ENCODE peak calls at places on chromosomes 5 and 9, in six cellular contexts. P, L, W, G, C and X are unnamed samples.

GRCh38 chr5:170427672-170428236 is 38.6 kb upstream of the KCNMB1 start:
- DNase-seq in C (no peak), W (no peak), L (no peak), P (peak; percentile 38), G (no peak), X (no peak)

GRCh38 chr5:13658761-13659160 is 285.7 kb downstream of the DNAH5 start:
- DNase-seq in P (peak; percentile 21), W (no peak), G (no peak), C (no peak), L (no peak), X (no peak)

GRCh38 chr9:104091708-104092107 is 2.4 kb upstream of the SMC2 start:
- DNase-seq in G (no peak), L (no peak), P (peak; percentile 8), C (peak; percentile 78), W (no peak), X (peak; percentile 47)

GRCh38 chr9:133560311-133560710 is 25.8 kb downstream of the ADAMTSL2 start:
- DNase-seq in C (no peak), P (no peak), L (no peak), W (no peak), G (no peak), X (no peak)

GRCh38 chr9:77424993-77425392 is 223.1 kb downstream of the GNA14 start:
- DNase-seq in L (no peak), W (no peak), G (no peak), P (no peak), C (peak; percentile 68), X (no peak)

GRCh38 chr5:55994502-55994997 is at the start of gene IL6ST:
- DNase-seq in C (peak; percentile 93), P (peak; percentile 96), G (no peak), L (peak; percentile 34), W (peak; percentile 77), X (peak; percentile 68)

GRCh38 chr5:150642567-150642927 is 2.1 kb downstream of the SYNPO start:
- DNase-seq in L (no peak), W (no peak), C (peak; percentile 88), P (peak; percentile 88), G (no peak), X (peak; percentile 85)

GRCh38 chr9:87827341-87827740 is 55.3 kb upstream of the SPATA31E1 start:
- DNase-seq in P (no peak), C (no peak), L (no peak), W (no peak), G (no peak), X (no peak)

GRCh38 chr9:129740174-129740573 is 12.7 kb downstream of the PTGES start:
- DNase-seq in L (no peak), C (no peak), G (no peak), P (no peak), W (no peak), X (no peak)

GRCh38 chr5:67165524-67166459 is 30.8 kb downstream of the CD180 start:
- DNase-seq in W (peak; percentile 95), L (peak; percentile 64), C (peak; percentile 61), P (peak; percentile 66), G (peak; percentile 79), X (peak; percentile 87)

GRCh38 chr9:128105538-128106175 is 21.9 kb downstream of the PTGES2 start:
- DNase-seq in C (no peak), W (no peak), P (no peak), G (no peak), L (no peak), X (no peak)

GRCh38 chr5:160651682-160652645 is 200.0 kb downstream of the ATP10B start:
- DNase-seq in G (no peak), L (no peak), C (no peak), P (no peak), W (no peak), X (no peak)

GRCh38 chr5:151020304-151021031 is at the start of gene GPX3:
- DNase-seq in W (peak; percentile 94), L (peak; percentile 49), G (peak; percentile 81), P (peak; percentile 75), C (peak; percentile 25), X (peak; percentile 91)

GRCh38 chr5:16456103-16456832 is 9.3 kb downstream of the ZNF622 start:
- DNase-seq in P (peak; percentile 88), C (peak; percentile 72), G (peak; percentile 76), L (no peak), W (no peak), X (peak; percentile 42)

GRCh38 chr5:180866296-180866695 is 5.2 kb upstream of the ZFP62 start:
- DNase-seq in W (no peak), C (no peak), G (no peak), L (no peak), P (no peak), X (no peak)

GRCh38 chr5:26847041-26847736 is 191.2 kb downstream of the CDH9 start:
- DNase-seq in W (peak; percentile 32), P (no peak), G (no peak), L (no peak), C (no peak), X (peak; percentile 66)

GRCh38 chr5:79436224-79436623 is 77.7 kb downstream of the HOMER1 start:
- DNase-seq in L (no peak), C (peak; percentile 59), G (no peak), P (peak; percentile 54), W (no peak), X (peak; percentile 83)

GRCh38 chr9:80197661-80198060 is 625.9 kb downstream of the TLE4 start:
- DNase-seq in C (peak; percentile 84), P (no peak), W (no peak), L (no peak), G (no peak), X (no peak)

GRCh38 chr9:78325846-78326350 is 29.0 kb downstream of the PSAT1 start:
- DNase-seq in W (no peak), G (no peak), P (no peak), L (no peak), C (no peak), X (no peak)

GRCh38 chr9:127303830-127304229 is 39.3 kb downstream of the GARNL3 start:
- DNase-seq in C (peak; percentile 24), G (no peak), L (no peak), P (peak; percentile 25), W (no peak), X (no peak)

GRCh38 chr9:37543468-37543867 is 32.7 kb downstream of the FBXO10 start:
- DNase-seq in W (no peak), L (no peak), P (no peak), C (no peak), G (no peak), X (no peak)

GRCh38 chr9:37540634-37541033 is 35.5 kb downstream of the FBXO10 start:
- DNase-seq in C (no peak), G (no peak), L (no peak), W (no peak), P (no peak), X (no peak)

GRCh38 chr9:37541465-37541864 is 34.7 kb downstream of the FBXO10 start:
- DNase-seq in G (no peak), L (no peak), C (no peak), W (no peak), P (no peak), X (no peak)

GRCh38 chr9:37542895-37543294 is 33.3 kb downstream of the FBXO10 start:
- DNase-seq in C (no peak), W (no peak), L (no peak), P (no peak), G (no peak), X (no peak)

DNA sequence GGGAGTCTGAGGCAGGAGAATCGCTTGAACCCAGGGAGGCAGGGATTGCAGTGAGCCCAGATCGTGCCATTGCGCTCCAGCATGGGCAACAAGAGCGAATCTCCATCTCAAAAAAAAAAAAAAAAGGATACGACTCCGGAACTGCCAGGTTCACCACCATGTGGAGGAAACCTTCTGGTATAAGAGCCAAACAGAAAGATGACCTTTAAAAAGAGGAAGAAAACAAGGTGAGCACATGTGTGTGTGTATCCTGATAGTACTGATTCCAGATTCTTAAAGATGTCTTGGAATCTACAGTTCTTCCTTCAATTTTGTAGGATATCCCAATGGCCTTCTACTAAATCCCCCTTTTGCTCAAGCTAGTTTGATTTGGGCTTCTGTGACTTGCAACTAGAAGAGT is 33.7 kb downstream of the FBXO10 start:
- DNase-seq in L (no peak), G (no peak), C (no peak), P (no peak), W (no peak), X (no peak)
- H2AFZ ChIP-seq in L (no peak overlapping the region), G (no peak overlapping the region), C (no peak overlapping the region), P (no peak overlapping the region), W (no peak overlapping the region), X (no peak overlapping the region)

DNA sequence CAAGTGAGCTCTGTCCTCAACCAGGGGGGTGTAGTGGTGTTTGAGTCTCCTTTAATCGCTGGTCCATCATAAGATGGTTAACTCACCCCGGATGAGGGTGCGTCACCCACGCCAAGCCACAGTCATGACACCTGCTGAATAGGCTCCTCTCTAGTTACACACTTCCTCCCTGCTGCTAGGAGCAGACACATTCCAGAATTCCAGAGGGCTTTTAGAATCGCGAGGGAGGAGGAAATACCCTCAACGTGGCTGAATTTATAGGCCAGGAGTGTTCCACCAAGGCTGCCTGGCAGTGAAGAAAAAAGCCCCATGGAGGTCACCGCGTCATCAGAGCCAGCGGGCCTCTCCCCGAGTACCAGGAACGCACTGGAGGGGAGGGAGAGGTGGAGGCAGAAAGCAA is 5.1 kb downstream of the GLRX start:
- DNase-seq in P (peak; percentile 68), L (no peak), W (no peak), G (no peak), C (peak; percentile 76), X (peak; percentile 79)
- H3K23ac ChIP-seq in P (no peak overlapping the region), L (no peak overlapping the region), W (no peak overlapping the region), G (peak overlapping the region; percentile 2), C (no peak overlapping the region), X (no peak overlapping the region)

GRCh38 chr5:117094114-117094815 is 519.6 kb upstream of the SEMA6A start:
- DNase-seq in P (no peak), L (no peak), G (no peak), W (no peak), C (no peak), X (no peak)
- H2AK5ac ChIP-seq in P (no peak overlapping the region), L (no peak overlapping the region), G (peak overlapping the region; percentile 100), W (no peak overlapping the region), C (no peak overlapping the region), X (peak overlapping the region; percentile 19)

DNA sequence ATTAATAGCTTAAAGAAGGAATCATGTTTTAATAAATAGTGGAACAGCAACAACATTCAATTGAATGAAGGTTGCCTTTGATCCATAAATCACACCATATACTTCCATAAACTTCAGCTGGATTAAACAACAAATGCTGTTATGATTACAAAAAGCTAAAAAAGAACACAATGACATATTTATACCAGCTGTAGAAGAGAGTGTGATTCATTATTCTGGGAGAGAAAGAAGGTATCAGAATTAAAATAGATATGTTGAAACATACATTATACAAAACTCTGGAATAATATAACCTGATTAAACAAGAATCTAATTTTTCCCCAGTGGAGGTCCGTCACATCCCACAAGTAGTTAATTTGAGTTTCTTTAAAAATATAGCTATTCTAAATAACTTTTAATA is 7.5 kb upstream of the RECK start:
- DNase-seq in W (no peak), G (no peak), L (no peak), P (no peak), C (no peak), X (no peak)
- H2AFZ ChIP-seq in W (no peak overlapping the region), G (no peak overlapping the region), L (no peak overlapping the region), P (no peak overlapping the region), C (no peak overlapping the region), X (no peak overlapping the region)

GRCh38 chr9:15220658-15221310 is 86.2 kb downstream of the TTC39B start:
- DNase-seq in L (no peak), C (peak; percentile 46), W (no peak), P (peak; percentile 51), G (no peak), X (no peak)
- H3K23ac ChIP-seq in L (no peak overlapping the region), C (no peak overlapping the region), W (no peak overlapping the region), P (no peak overlapping the region), G (no peak overlapping the region), X (no peak overlapping the region)